ENCODE peak calls at places on chromosomes 5 and 9, in six cellular contexts. P, D, I, H, M and Z are unnamed samples.

GRCh38 chr9:70412678-70413426 is 1.6 kb downstream of the KLF9 start:
- DNase-seq in P (peak), D (peak), I (peak), H (no peak), M (peak), Z (peak)

GRCh38 chr9:92035146-92035545 is 80.1 kb downstream of the SPTLC1 start:
- DNase-seq in I (peak), H (no peak), P (no peak), M (no peak), D (no peak), Z (no peak)

GRCh38 chr9:21336467-21336866 is 1.3 kb upstream of the KLHL9 start:
- DNase-seq in I (no peak), H (no peak), D (no peak), M (peak), P (no peak), Z (no peak)

GRCh38 chr9:95316794-95317118 is 753 bp downstream of the FANCC start:
- DNase-seq in M (peak), P (peak), H (no peak), D (peak), I (peak), Z (peak)

GRCh38 chr5:141951341-141951781 is 6.6 kb downstream of the PCDH12 start:
- DNase-seq in D (peak), I (no peak), M (no peak), H (no peak), P (peak), Z (peak)

GRCh38 chr5:56816546-56817081 is 1.3 kb downstream of the MAP3K1 start:
- DNase-seq in D (peak), P (peak), I (peak), H (no peak), M (peak), Z (peak)

GRCh38 chr5:153755913-153756500 is 265.5 kb downstream of the GRIA1 start:
- DNase-seq in D (no peak), I (no peak), M (no peak), H (no peak), P (no peak), Z (no peak)

GRCh38 chr5:139910901-139911300 is 115.3 kb downstream of the PSD2 start:
- DNase-seq in M (no peak), D (no peak), H (no peak), I (no peak), P (no peak), Z (no peak)

GRCh38 chr9:89339807-89340206 is 21.5 kb downstream of the SECISBP2 start:
- DNase-seq in H (peak), M (no peak), P (no peak), I (no peak), D (no peak), Z (no peak)

DNA sequence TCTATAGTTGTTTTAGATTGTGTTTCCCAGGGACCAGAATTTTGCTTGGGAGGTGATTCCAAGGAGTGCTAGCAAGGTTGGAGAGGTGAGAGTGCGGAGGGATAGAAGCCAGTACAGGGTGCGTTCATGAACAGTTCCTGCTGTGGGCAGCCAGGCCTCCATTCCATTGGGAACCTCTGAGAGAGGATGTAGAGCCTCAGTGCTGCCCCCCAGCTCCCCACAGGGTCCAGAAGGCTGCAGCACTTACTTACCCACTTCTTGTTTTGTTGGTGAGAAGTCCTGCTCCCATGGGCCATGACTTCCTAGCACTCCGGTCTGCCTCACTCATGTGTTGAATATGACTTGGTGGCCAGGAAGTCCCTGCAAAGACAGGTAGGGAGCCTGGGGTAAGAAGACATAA is 128.2 kb upstream of the GAS1 start:
- DNase-seq in M (no peak), P (no peak), H (no peak), D (no peak), I (no peak), Z (no peak)
- TF ChIP-seq SMC3 in M (no peak), P (no peak), H (no peak), D (no peak), I (no peak), Z (no peak)

DNA sequence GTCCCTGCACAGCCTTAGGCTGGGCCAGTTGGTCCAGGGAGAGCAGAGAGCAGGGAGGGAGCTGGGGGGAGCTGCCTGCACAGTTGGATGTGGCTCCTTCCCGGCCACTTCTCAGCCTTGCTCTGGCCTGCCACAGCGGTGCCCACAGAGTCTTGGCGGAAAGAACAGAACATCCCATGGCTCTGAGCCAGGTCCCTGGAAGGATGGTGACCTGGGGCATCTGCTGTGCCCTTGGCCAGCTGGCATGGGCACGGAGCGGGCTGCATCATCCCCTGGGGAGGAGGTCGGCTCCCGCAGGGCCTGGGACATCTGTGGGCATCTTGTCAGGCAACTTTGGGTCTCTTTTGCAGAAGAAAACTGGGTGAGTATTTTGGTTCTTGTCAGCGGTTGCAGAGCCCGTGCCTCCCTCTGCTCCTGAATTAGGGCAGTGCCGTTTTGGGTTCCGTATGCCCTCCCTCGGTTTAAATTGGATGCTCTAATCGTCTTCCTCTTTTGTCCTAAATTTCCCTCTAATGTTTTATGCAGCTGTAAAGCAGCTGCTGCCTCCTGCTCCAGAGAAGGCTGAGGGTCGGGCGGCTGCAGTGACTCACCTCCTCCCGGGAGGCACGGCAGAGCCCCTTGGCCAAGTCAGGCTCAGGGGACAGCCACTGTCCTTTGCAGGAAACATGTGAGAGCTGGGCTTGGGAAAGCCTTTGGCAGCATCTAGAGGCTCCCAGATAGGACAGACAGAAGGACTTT is 10.5 kb upstream of the NACC2 start:
- DNase-seq in P (peak), I (peak), H (no peak), D (no peak), M (no peak), Z (no peak)
- TF ChIP-seq SMC3 in P (no peak), I (no peak), H (no peak), D (no peak), M (no peak), Z (no peak)

GRCh38 chr5:143106175-143106574 is 297.3 kb downstream of the NR3C1 start:
- DNase-seq in P (peak), M (peak), D (no peak), H (no peak), I (peak), Z (peak)
- TF ChIP-seq SMC3 in P (peak), M (peak), D (no peak), H (no peak), I (peak), Z (peak)

GRCh38 chr5:163489055-163489744 is 16.2 kb upstream of the MAT2B start:
- DNase-seq in M (peak), H (no peak), I (peak), D (no peak), P (no peak), Z (peak)
- TF ChIP-seq SMC3 in M (no peak), H (no peak), I (no peak), D (no peak), P (no peak), Z (no peak)

GRCh38 chr5:170169996-170170395 is 62.8 kb upstream of the C5orf58 start:
- DNase-seq in M (no peak), H (no peak), I (no peak), P (no peak), D (no peak), Z (no peak)

GRCh38 chr5:170164921-170165320 is 59.2 kb downstream of the FOXI1 start:
- DNase-seq in M (no peak), P (no peak), D (no peak), I (no peak), H (no peak), Z (no peak)

GRCh38 chr5:170166101-170166500 is 60.4 kb downstream of the FOXI1 start:
- DNase-seq in I (no peak), M (no peak), D (no peak), H (no peak), P (no peak), Z (no peak)

GRCh38 chr5:170168797-170169196 is 63.1 kb downstream of the FOXI1 start:
- DNase-seq in M (no peak), H (no peak), P (no peak), I (no peak), D (no peak), Z (no peak)

DNA sequence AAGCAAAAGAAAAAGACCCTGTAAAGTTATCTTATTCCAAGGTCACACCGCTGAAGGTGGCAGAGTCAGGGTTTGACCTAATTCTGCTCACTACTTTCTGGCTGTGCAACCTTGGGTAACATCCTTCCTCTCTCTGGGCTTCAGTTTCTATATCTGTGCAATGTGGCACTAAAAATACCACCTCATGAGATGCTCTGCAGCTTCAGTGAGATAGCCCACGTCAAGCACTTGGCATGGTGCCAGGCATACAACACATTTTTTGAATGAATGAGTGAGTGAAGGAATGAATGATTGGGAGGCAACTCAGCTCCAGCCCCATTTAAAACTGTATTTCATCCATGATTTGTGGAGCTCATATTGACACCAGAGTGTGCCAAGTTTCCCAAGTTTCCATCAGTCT is 62.3 kb downstream of the FOXI1 start:
- DNase-seq in P (no peak), M (no peak), H (no peak), D (no peak), I (no peak), Z (no peak)
- TF ChIP-seq SMC3 in P (no peak), M (no peak), H (no peak), D (no peak), I (no peak), Z (no peak)

DNA sequence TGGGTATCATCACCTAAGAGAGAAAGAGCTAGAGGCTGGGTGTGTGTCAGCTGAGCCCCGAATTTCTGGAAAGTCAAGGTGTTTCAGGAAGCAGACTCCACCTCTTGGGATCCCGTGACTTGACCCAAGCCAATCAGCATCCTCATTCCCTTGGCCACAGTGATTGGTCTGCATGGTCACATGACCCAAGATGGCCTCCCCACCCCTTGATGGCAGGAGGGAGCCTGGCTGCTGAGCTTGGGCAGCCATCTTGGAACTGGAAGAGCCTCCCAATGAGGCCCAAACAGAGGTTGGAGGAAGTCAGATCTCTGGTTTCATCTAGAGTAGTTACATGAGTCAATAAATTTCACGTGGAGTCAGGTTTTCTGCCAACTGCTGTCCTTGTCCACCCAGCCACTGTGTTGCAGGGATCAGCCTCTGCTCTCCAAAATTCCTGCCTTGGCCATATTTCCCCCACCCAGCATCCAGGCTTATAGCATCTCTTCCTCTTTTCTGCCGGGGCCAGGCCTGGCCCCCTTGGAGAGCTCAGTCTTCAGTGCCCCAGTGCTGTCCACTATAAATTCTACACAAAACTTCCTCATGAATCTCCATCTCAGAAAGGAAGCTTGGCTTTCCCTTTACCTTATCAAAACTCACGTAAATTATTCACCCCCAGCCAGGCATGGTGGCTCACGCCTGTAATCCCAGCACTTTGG is 17.2 kb upstream of the SUSD3 start:
- DNase-seq in P (no peak), M (no peak), H (no peak), I (no peak), D (peak), Z (peak)
- TF ChIP-seq SMC3 in P (no peak), M (no peak), H (no peak), I (no peak), D (no peak), Z (no peak)

GRCh38 chr9:106307670-106308069 is 555.3 kb upstream of the ZNF462 start:
- DNase-seq in D (no peak), P (no peak), H (no peak), M (no peak), I (no peak), Z (no peak)

GRCh38 chr9:106309925-106310324 is 553.0 kb upstream of the ZNF462 start:
- DNase-seq in M (no peak), D (no peak), P (no peak), H (no peak), I (no peak), Z (no peak)

GRCh38 chr9:106310782-106311181 is 552.2 kb upstream of the ZNF462 start:
- DNase-seq in P (no peak), D (no peak), H (peak), M (no peak), I (no peak), Z (no peak)

DNA sequence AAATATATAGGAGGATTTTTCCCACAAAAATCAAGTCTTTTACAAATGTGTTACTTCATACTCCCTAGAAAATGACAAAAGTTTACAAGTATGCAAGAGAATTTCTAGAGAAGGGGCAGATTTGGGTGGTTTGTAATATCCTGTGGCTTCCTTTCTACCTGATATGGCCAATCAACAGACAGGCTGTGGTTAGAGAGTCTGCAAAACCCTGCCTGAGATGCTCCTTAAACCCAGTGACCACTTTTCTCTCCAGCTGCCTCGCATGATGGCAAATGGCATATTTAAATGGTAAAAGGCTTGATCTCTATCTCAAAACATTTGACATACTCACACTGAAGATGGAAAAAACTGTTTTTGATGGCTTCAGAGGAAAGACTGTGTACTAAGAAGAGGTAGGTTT is 550.1 kb upstream of the ZNF462 start:
- DNase-seq in H (no peak), P (no peak), I (no peak), D (no peak), M (no peak), Z (no peak)
- TF ChIP-seq SMC3 in H (no peak), P (no peak), I (no peak), D (no peak), M (no peak), Z (no peak)

DNA sequence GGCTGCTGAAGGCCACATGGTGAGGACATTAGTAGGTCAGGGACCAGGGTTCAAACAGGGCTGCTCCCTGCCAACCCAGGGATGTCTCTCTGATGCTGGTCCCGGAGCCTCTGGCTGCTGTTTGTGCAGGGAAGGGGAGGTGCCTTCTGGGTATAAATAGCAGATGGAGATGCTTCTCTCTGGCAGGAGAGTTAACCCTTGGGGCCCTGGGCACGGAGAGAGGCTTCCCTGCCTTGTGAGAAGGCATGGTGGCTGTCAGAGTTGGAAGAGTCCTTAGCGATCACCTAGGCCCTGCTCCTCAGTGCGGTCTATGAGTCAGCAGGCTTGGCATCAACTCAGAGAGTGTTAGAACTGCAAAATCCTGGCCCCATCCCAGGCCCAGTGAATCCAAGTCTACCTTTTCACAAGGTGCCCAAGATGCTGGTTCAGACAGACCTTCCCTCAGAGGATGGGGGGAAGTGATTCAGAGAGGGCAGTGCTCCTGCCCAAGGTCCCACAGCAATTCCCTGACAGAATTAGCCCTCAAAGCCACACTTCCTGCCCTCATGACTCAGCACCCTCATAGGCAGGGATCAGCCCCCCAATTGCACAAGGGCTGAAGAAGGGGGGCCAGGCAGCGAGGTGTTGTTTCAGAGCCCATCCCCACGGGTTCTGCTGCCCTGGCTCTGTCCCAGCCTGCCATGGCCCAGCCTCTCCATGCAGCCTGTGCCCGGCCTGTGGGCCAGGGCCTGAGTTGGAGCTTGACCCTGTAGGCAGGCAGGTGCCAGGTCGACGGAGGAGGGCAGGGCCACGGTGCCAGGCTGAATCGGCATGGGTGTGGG is 25.6 kb downstream of the CAMK2A start:
- DNase-seq in M (no peak), P (peak), I (peak), H (no peak), D (no peak), Z (peak)
- TF ChIP-seq SMC3 in M (no peak), P (no peak), I (no peak), H (no peak), D (no peak), Z (no peak)

DNA sequence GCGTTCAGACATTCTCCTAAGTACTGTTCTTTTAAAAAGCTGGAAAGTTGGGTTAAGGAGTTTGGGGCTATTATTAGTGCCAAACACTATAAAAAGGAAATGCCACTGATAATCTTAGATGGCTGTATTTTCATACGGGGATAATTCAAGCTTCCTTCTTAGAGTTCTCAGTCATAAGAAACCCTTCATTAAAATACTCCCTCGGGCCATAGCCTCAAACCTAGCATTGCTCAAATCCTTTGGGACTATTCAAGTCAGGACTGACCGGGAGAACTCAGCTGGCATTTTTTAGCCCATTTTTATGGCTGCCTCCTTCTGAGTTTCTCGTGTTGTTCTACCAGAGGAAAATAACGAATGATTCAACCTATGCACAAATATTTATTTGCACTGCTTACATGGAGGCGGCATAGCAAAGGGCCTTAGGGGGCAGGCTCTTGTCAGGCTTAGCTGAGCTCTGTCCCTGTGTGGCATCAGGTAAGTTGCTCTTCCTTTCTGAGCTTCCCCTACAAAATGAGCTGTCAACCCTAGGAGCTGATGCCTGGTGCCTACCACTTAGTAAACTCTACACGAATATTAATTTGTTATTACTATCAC is 33.5 kb upstream of the ADAM19 start:
- DNase-seq in M (no peak), H (no peak), I (no peak), D (no peak), P (no peak), Z (no peak)
- TF ChIP-seq SMC3 in M (no peak), H (no peak), I (no peak), D (no peak), P (no peak), Z (no peak)